ENCODE peak calls at places on chromosomes 6 and 20, in nine cellular contexts. One of them, this sample, is unnamed.

GRCh38 chr6:130223508-130223907 is 757 bp upstream of the SAMD3 start:
- DNase-seq in upper lobe of left lung: peak; percentile 27
- DNase-seq in HCT116: no peak
- DNase-seq in stomach: no peak
- DNase-seq in GM23338: peak; percentile 18
- DNase-seq in breast epithelium: no peak
- DNase-seq in vagina: no peak
- DNase-seq in transverse colon: peak; percentile 36
- DNase-seq in Panc1: no peak
- DNase-seq in this sample: peak; percentile 79

GRCh38 chr6:111522393-111523020 is 39.5 kb upstream of the REV3L start:
- DNase-seq in upper lobe of left lung: no peak
- DNase-seq in HCT116: no peak
- DNase-seq in stomach: no peak
- DNase-seq in GM23338: no peak
- DNase-seq in breast epithelium: no peak
- DNase-seq in vagina: no peak
- DNase-seq in transverse colon: no peak
- DNase-seq in Panc1: no peak
- DNase-seq in this sample: no peak

GRCh38 chr6:167682546-167683027 is 144.1 kb upstream of the AFDN start:
- DNase-seq in upper lobe of left lung: no peak
- DNase-seq in HCT116: no peak
- DNase-seq in stomach: no peak
- DNase-seq in GM23338: no peak
- DNase-seq in breast epithelium: no peak
- DNase-seq in vagina: no peak
- DNase-seq in transverse colon: no peak
- DNase-seq in Panc1: no peak
- DNase-seq in this sample: no peak

GRCh38 chr6:82711105-82711829 is 347.6 kb downstream of the TPBG start:
- DNase-seq in upper lobe of left lung: no peak
- DNase-seq in HCT116: no peak
- DNase-seq in stomach: no peak
- DNase-seq in GM23338: no peak
- DNase-seq in breast epithelium: no peak
- DNase-seq in vagina: no peak
- DNase-seq in transverse colon: no peak
- DNase-seq in Panc1: no peak
- DNase-seq in this sample: no peak

GRCh38 chr6:93350774-93351173 is 68.6 kb downstream of the EPHA7 start:
- DNase-seq in upper lobe of left lung: no peak
- DNase-seq in HCT116: no peak
- DNase-seq in stomach: no peak
- DNase-seq in GM23338: no peak
- DNase-seq in breast epithelium: no peak
- DNase-seq in vagina: no peak
- DNase-seq in transverse colon: no peak
- DNase-seq in Panc1: no peak
- DNase-seq in this sample: no peak

GRCh38 chr6:27178001-27178730 is 69.3 kb upstream of the PRSS16 start:
- DNase-seq in upper lobe of left lung: peak; percentile 56
- DNase-seq in HCT116: peak; percentile 22
- DNase-seq in stomach: peak; percentile 50
- DNase-seq in GM23338: peak; percentile 85
- DNase-seq in breast epithelium: peak; percentile 53
- DNase-seq in vagina: peak; percentile 93
- DNase-seq in transverse colon: peak; percentile 62
- DNase-seq in Panc1: peak; percentile 65
- DNase-seq in this sample: no peak

GRCh38 chr6:118876814-118877213 is 17.1 kb upstream of the ASF1A start:
- DNase-seq in upper lobe of left lung: no peak
- DNase-seq in HCT116: no peak
- DNase-seq in stomach: no peak
- DNase-seq in GM23338: no peak
- DNase-seq in breast epithelium: no peak
- DNase-seq in vagina: no peak
- DNase-seq in transverse colon: no peak
- DNase-seq in Panc1: no peak
- DNase-seq in this sample: no peak

GRCh38 chr6:139508023-139508422 is 133.6 kb upstream of the CITED2 start:
- DNase-seq in upper lobe of left lung: no peak
- DNase-seq in HCT116: no peak
- DNase-seq in stomach: no peak
- DNase-seq in GM23338: no peak
- DNase-seq in breast epithelium: no peak
- DNase-seq in vagina: no peak
- DNase-seq in transverse colon: no peak
- DNase-seq in Panc1: no peak
- DNase-seq in this sample: no peak

GRCh38 chr6:149935668-149936067 is 6.1 kb upstream of the ULBP2 start:
- DNase-seq in upper lobe of left lung: no peak
- DNase-seq in HCT116: no peak
- DNase-seq in stomach: no peak
- DNase-seq in GM23338: no peak
- DNase-seq in breast epithelium: no peak
- DNase-seq in vagina: peak; percentile 80
- DNase-seq in transverse colon: no peak
- DNase-seq in Panc1: no peak
- DNase-seq in this sample: no peak

GRCh38 chr20:48926816-48927215 is 5.3 kb downstream of the ARFGEF2 start:
- DNase-seq in upper lobe of left lung: no peak
- DNase-seq in HCT116: no peak
- DNase-seq in stomach: no peak
- DNase-seq in GM23338: no peak
- DNase-seq in breast epithelium: no peak
- DNase-seq in vagina: no peak
- DNase-seq in transverse colon: no peak
- DNase-seq in Panc1: no peak
- DNase-seq in this sample: no peak

GRCh38 chr6:53869964-53870363 is 75.2 kb downstream of the LRRC1 start:
- DNase-seq in upper lobe of left lung: no peak
- DNase-seq in HCT116: no peak
- DNase-seq in stomach: no peak
- DNase-seq in GM23338: no peak
- DNase-seq in breast epithelium: peak; percentile 44
- DNase-seq in vagina: no peak
- DNase-seq in transverse colon: no peak
- DNase-seq in Panc1: no peak
- DNase-seq in this sample: no peak

DNA sequence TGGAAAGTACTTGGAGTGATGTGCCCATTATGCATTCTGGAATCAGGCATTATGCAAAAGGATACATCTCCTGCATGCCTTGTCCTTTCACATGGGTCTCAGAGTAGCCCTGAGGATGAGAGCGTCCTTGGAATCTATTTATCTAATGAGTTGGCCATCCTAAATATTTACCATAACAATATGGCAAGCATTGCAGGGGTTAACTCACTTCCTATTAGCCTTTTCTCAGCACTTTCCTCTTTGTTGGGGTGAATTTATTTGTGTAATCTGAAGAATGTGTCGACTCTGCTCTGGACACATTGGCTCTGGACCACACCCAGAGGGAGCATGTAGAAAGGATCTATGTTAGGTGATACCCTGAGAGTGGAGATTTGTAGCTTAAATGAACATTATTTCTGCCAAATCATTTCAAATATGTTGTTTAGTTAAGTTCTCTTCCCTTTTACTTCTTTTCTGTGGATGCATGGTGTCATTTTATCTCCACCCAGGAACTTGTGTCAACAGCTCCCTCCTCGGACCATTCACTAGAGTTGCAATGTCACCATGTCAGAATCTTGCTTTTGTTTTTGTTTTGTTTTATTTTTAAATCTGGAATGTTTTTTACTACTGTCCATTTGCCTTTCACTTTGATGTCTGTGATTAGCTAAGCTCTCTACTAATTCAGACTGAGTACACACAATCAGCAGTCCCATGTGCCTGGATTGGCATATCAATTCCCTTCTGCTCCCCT is 757.0 kb upstream of the MMS22L start:
- DNase-seq in upper lobe of left lung: no peak
- DNase-seq in HCT116: no peak
- DNase-seq in stomach: no peak
- DNase-seq in GM23338: peak; percentile 93
- DNase-seq in breast epithelium: no peak
- DNase-seq in vagina: no peak
- DNase-seq in transverse colon: no peak
- DNase-seq in Panc1: no peak
- DNase-seq in this sample: no peak
- TF ChIP-seq CTCF in upper lobe of left lung: no peak
- TF ChIP-seq CTCF in HCT116: no peak
- TF ChIP-seq CTCF in stomach: no peak
- TF ChIP-seq CTCF in GM23338: peak; percentile 55
- TF ChIP-seq CTCF in breast epithelium: no peak
- TF ChIP-seq CTCF in vagina: no peak
- TF ChIP-seq CTCF in transverse colon: no peak
- TF ChIP-seq CTCF in Panc1: no peak
- TF ChIP-seq CTCF in this sample: no peak

GRCh38 chr6:134187751-134188150 is 130.2 kb downstream of the SGK1 start:
- DNase-seq in upper lobe of left lung: no peak
- DNase-seq in HCT116: no peak
- DNase-seq in stomach: no peak
- DNase-seq in GM23338: no peak
- DNase-seq in breast epithelium: no peak
- DNase-seq in vagina: no peak
- DNase-seq in transverse colon: no peak
- DNase-seq in Panc1: no peak
- DNase-seq in this sample: no peak
- H3K27ac ChIP-seq in upper lobe of left lung: no peak overlapping the region
- H3K27ac ChIP-seq in HCT116: no peak overlapping the region
- H3K27ac ChIP-seq in stomach: no peak overlapping the region
- H3K27ac ChIP-seq in GM23338: no peak overlapping the region
- H3K27ac ChIP-seq in breast epithelium: no peak overlapping the region
- H3K27ac ChIP-seq in vagina: no peak overlapping the region
- H3K27ac ChIP-seq in transverse colon: no peak overlapping the region
- H3K27ac ChIP-seq in Panc1: no peak overlapping the region
- H3K27ac ChIP-seq in this sample: no peak overlapping the region

GRCh38 chr6:126176266-126176665 is 163.6 kb upstream of the CENPW start:
- DNase-seq in upper lobe of left lung: no peak
- DNase-seq in HCT116: no peak
- DNase-seq in stomach: no peak
- DNase-seq in GM23338: peak; percentile 48
- DNase-seq in breast epithelium: no peak
- DNase-seq in vagina: no peak
- DNase-seq in transverse colon: no peak
- DNase-seq in Panc1: no peak
- DNase-seq in this sample: no peak
- TF ChIP-seq POLR2AphosphoS5 in upper lobe of left lung: no peak
- TF ChIP-seq POLR2AphosphoS5 in HCT116: no peak
- TF ChIP-seq POLR2AphosphoS5 in stomach: no peak
- TF ChIP-seq POLR2AphosphoS5 in GM23338: no peak
- TF ChIP-seq POLR2AphosphoS5 in breast epithelium: no peak
- TF ChIP-seq POLR2AphosphoS5 in vagina: no peak
- TF ChIP-seq POLR2AphosphoS5 in transverse colon: no peak
- TF ChIP-seq POLR2AphosphoS5 in Panc1: no peak
- TF ChIP-seq POLR2AphosphoS5 in this sample: no peak

GRCh38 chr6:104860221-104860620 is 502 bp upstream of the HACE1 start:
- DNase-seq in upper lobe of left lung: no peak
- DNase-seq in HCT116: no peak
- DNase-seq in stomach: no peak
- DNase-seq in GM23338: no peak
- DNase-seq in breast epithelium: no peak
- DNase-seq in vagina: no peak
- DNase-seq in transverse colon: peak; percentile 17
- DNase-seq in Panc1: no peak
- DNase-seq in this sample: no peak

GRCh38 chr6:104862456-104862855 is 2.7 kb upstream of the HACE1 start:
- DNase-seq in upper lobe of left lung: no peak
- DNase-seq in HCT116: no peak
- DNase-seq in stomach: no peak
- DNase-seq in GM23338: no peak
- DNase-seq in breast epithelium: no peak
- DNase-seq in vagina: no peak
- DNase-seq in transverse colon: no peak
- DNase-seq in Panc1: no peak
- DNase-seq in this sample: no peak

GRCh38 chr6:104855507-104855906 is 4.2 kb downstream of the HACE1 start:
- DNase-seq in upper lobe of left lung: no peak
- DNase-seq in HCT116: no peak
- DNase-seq in stomach: no peak
- DNase-seq in GM23338: no peak
- DNase-seq in breast epithelium: no peak
- DNase-seq in vagina: no peak
- DNase-seq in transverse colon: no peak
- DNase-seq in Panc1: no peak
- DNase-seq in this sample: no peak

DNA sequence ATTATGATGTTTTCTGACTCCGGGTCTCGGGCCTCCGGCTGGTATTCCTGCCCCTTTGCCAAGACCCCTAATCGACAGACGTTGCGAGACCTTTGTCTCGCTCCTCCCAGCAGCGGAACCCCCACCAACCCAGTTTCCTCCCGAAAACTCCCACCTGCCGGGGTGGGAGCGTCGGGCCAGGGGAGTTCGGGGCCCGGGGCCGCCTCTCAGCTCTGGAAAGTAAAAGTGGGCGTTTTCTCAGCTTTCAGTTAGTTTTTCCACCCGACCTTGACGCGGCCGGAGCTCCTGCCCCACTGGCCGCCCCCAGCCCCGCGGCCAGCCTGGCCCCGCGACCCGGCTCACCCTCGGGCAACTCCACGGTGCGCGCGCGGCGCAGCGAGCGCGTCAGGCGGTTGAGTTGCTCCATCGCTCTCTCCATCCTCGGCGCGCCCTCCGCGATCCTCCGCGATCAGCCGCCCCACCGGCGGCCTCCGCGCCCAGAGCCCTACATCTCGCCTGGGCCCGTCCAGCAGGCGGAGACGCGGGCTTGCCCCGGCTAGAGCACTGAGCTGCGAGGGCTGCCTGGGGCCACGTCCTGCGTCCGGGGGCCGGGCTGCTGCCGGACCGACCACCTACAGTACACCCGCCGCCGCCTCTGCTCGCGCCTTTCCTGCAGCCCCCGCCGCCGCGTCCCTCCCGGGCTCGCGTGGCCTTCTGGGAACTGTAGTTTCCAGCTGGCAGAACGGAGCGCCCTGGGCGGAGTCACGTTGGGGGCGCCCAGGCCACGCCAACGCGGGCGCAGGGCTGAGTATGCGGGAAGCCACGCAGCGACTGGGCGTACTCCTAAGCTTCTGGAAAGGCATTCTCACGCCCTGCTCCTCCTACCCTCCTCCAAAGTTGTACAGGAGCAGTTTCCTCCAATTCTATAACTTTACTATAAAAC is at the start of gene HACE1:
- DNase-seq in upper lobe of left lung: peak; percentile 93
- DNase-seq in HCT116: peak; percentile 74
- DNase-seq in stomach: peak; percentile 88
- DNase-seq in GM23338: peak; percentile 97
- DNase-seq in breast epithelium: peak; percentile 67
- DNase-seq in vagina: no peak
- DNase-seq in transverse colon: peak; percentile 90
- DNase-seq in Panc1: peak; percentile 33
- DNase-seq in this sample: peak; percentile 97
- TF ChIP-seq CTCF in upper lobe of left lung: peak; percentile 10
- TF ChIP-seq CTCF in HCT116: peak; percentile 17
- TF ChIP-seq CTCF in stomach: peak; percentile 13
- TF ChIP-seq CTCF in GM23338: peak; percentile 3
- TF ChIP-seq CTCF in breast epithelium: peak; percentile 34
- TF ChIP-seq CTCF in vagina: no peak
- TF ChIP-seq CTCF in transverse colon: peak; percentile 19
- TF ChIP-seq CTCF in Panc1: peak; percentile 19
- TF ChIP-seq CTCF in this sample: peak; percentile 12